ENCODE peak calls at places on chromosomes 16 and 17, in seven cellular contexts. P is fibroblast of the aortic adventitia; J is prostate gland; R is CD8-positive, alpha-beta T cell; Z is fibroblast of villous mesenchyme; X is mucosa of descending colon; G is GM23338. V is an unnamed sample.

GRCh38 chr17:48625502-48626201 is 506 bp downstream of the HOXB9 start:
- DNase-seq in P (no peak), J (peak), R (peak), Z (no peak), X (peak), G (peak), V (no peak)

GRCh38 chr16:68215302-68215701 is 20.6 kb downstream of the ESRP2 start:
- DNase-seq in P (no peak), J (no peak), R (no peak), Z (no peak), X (no peak), G (no peak), V (no peak)

GRCh38 chr17:62923515-62924150 is 42.4 kb upstream of the TANC2 start:
- DNase-seq in P (no peak), J (no peak), R (no peak), Z (no peak), X (no peak), G (no peak), V (no peak)

GRCh38 chr17:40321502-40322416 is 12.8 kb downstream of the RARA start:
- DNase-seq in P (no peak), J (no peak), R (no peak), Z (no peak), X (no peak), G (no peak), V (no peak)

GRCh38 chr17:77959926-77960521 is 1.5 kb downstream of the TNRC6C start:
- DNase-seq in P (peak), J (no peak), R (peak), Z (peak), X (peak), G (peak), V (peak)

GRCh38 chr17:50317121-50317520 is 28.8 kb upstream of the XYLT2 start:
- DNase-seq in P (no peak), J (no peak), R (no peak), Z (no peak), X (no peak), G (no peak), V (no peak)

GRCh38 chr16:88387941-88388627 is 5.3 kb downstream of the ZNF469 start:
- DNase-seq in P (no peak), J (peak), R (no peak), Z (no peak), X (peak), G (peak), V (no peak)

GRCh38 chr17:47789611-47790520 is 31.7 kb downstream of the OSBPL7 start:
- DNase-seq in P (peak), J (no peak), R (peak), Z (peak), X (peak), G (peak), V (peak)

DNA sequence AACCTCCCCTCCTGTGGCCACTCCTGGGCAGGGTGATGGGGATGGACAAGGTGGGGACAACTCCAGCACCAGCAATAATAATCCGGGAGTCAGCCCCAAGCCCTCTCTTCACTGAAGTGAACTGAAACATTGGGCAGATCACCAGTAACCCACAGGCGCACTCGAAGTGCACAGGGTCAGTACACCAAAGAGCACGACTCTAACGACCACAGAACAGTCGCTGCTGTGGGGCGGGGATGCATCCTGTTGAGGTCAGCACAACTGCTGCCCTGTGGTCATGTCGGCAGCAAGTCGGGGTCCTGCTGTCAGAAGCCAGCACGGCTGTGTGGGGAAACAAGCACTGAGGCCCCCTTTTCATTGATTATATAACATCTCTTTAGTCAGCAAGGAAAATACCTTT is 14.6 kb downstream of the DNASE1 start:
- DNase-seq in P (no peak), J (no peak), R (no peak), Z (no peak), X (no peak), G (no peak), V (no peak)
- TF ChIP-seq CTCF in P (no peak), J (no peak), R (no peak), Z (no peak), X (no peak), G (no peak), V (no peak)

GRCh38 chr16:20676268-20676828 is 21.1 kb downstream of the ACSM1 start:
- DNase-seq in P (no peak), J (peak), R (no peak), Z (no peak), X (peak), G (no peak), V (no peak)
- H3K4me3 ChIP-seq in P (no peak), J (peak), R (peak), Z (no peak), X (no peak), G (peak), V (no peak)

DNA sequence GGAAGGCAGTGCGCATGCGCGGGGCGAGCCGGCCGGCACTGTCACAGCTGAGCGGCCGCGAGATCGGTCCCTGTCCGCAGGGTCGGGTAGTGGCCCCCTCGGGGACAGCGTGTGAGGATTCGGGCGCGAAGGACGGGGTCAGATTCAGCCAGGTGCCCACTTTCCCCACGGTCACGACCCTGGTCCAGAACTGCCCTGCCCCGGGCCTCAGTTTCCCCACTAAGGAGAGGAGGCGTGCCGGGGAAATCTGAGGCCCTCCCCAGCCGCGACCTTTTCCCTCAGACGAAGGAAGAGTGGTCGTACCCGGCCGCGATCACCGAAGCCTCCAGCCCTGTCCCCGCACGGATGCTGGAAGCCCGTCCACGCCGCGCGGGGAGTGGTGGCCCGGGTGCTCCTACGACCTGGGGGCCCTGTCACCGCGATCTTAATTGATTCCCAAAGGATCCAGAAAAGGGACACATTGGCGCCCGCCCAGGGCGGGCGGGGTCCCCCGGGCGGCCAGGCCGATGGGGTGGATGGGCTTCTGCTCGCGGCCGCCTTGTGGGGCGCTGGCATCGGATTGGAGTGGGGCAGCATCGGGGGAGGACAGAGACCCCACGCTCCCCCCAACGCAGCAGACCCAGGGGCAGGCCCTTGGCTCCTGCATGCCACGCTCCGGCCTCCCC is 57.7 kb downstream of the SRL start:
- DNase-seq in P (no peak), J (no peak), R (no peak), Z (no peak), X (no peak), G (no peak), V (no peak)
- TF ChIP-seq CTCF in P (no peak), J (peak), R (no peak), Z (no peak), X (no peak), G (no peak), V (no peak)

GRCh38 chr17:28718317-28718672 is 627 bp upstream of the RAB34 start:
- DNase-seq in P (peak), J (no peak), R (no peak), Z (no peak), X (no peak), G (peak), V (no peak)
- H3K4me3 ChIP-seq in P (peak), J (peak), R (no peak), Z (peak), X (no peak), G (peak), V (peak)

DNA sequence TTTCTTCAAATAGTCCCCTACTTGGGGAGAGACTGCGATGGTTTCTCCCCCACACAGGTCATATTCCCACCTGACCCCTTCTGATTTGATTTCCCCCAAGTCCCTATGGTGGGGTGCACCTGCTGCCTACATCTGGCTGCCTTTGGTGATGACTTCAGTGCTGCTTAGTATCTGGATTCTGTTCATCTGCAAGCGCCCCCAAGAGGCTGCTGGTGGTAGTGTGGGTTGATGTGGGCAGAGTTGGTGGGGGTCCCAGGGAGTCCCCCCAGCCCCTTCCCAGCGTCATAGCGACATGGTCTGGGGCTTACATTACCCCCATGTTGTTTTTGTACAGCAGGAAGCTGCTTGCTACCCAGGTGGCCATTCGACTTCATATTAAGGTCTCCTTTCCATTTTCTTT is 99.2 kb downstream of the NTN1 start:
- DNase-seq in P (no peak), J (no peak), R (no peak), Z (no peak), X (no peak), G (peak), V (no peak)
- TF ChIP-seq CTCF in P (no peak), J (no peak), R (no peak), Z (peak), X (no peak), G (peak), V (peak)

GRCh38 chr17:79730769-79731483 is at the start of gene ENPP7:
- DNase-seq in P (no peak), J (no peak), R (no peak), Z (no peak), X (no peak), G (no peak), V (no peak)

GRCh38 chr17:79733692-79734070 is 2.9 kb downstream of the ENPP7 start:
- DNase-seq in P (no peak), J (no peak), R (no peak), Z (no peak), X (no peak), G (no peak), V (no peak)

GRCh38 chr17:79732246-79732645 is 1.5 kb downstream of the ENPP7 start:
- DNase-seq in P (no peak), J (no peak), R (no peak), Z (no peak), X (no peak), G (no peak), V (no peak)

GRCh38 chr17:79735096-79735495 is 4.4 kb downstream of the ENPP7 start:
- DNase-seq in P (no peak), J (no peak), R (peak), Z (no peak), X (no peak), G (no peak), V (no peak)

DNA sequence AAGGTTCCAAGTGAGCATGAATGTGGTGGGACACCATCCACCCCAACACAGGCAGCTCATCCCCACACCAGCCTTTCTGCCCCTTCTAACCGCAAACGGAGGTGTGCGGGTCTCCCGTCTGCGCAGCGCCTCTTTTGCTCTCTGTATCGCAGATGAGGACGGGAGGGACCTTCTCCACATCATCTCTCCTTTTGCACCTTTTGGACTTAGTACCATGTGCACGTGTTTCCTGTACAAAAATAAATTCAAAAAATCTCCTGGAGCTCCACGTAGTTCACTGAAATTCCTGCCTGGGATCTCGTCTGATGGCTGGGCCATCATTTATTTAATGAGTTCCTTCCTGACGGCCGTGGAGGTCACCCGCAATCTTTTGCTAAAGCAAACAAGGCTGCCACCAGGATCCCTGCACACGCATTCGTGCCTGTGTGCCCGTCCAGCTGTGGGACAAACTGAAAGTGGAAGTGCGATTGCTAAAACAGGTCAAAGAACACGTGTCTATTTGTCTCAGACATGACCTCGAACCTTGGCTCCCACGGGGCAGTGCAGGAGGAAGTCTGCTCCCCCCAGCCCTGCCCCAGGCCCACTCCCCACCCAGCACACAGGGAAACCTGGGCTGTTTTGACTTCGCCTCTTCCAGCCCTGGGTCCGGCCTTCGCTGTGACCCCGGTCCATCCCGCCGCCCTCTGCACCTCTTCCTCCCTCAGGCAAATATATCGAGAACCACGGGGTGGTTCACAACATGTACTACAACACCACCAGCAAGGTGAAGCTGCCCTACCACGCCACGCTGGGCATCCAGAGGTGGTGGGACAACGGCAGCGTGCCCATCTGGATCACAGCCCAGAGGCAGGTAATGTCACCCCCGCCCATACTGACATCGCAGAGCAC is 2.3 kb downstream of the ENPP7 start:
- DNase-seq in P (no peak), J (no peak), R (no peak), Z (peak), X (peak), G (no peak), V (peak)
- H3K4me3 ChIP-seq in P (no peak), J (no peak), R (no peak), Z (no peak), X (no peak), G (no peak), V (peak)

DNA sequence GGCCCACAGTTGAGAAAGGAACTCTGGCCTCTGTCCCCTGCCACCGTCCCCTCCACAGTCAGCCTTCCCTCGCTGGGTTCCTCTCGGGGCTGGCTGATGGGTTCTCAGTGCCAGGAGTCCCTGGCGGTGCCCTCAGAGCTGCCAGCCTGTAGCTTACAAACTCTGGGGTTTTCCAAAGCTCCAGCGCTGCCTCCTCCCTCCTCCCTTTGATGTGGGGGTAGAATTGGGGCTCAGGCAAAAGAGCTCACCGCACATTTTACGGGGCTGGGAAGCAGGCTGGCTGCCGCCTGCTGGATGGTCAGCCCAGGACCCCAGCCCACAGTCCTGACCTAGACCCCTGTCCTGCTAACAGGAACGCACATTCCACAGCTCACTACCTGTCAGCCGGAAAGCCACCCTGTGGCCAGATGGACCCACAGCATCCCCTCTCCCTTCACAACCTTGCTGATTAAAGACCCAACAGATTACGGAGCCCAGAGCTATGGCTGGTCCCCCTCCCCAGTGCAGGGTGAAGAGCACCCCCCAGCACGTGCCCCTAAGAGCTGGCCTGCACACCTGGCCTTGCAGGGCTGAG is 6.0 kb downstream of the VASN start:
- DNase-seq in P (no peak), J (no peak), R (peak), Z (no peak), X (no peak), G (peak), V (no peak)
- TF ChIP-seq CTCF in P (peak), J (no peak), R (no peak), Z (peak), X (no peak), G (peak), V (peak)

GRCh38 chr16:30846649-30847402 is 47.1 kb downstream of the BCL7C start:
- DNase-seq in P (no peak), J (no peak), R (no peak), Z (no peak), X (no peak), G (peak), V (no peak)

GRCh38 chr16:30842971-30843370 is 50.9 kb downstream of the BCL7C start:
- DNase-seq in P (no peak), J (no peak), R (no peak), Z (no peak), X (no peak), G (no peak), V (no peak)

GRCh38 chr16:30844346-30844670 is 49.6 kb downstream of the BCL7C start:
- DNase-seq in P (no peak), J (no peak), R (no peak), Z (no peak), X (no peak), G (no peak), V (no peak)

GRCh38 chr16:30843501-30843900 is 50.4 kb downstream of the BCL7C start:
- DNase-seq in P (no peak), J (no peak), R (no peak), Z (no peak), X (no peak), G (no peak), V (no peak)

DNA sequence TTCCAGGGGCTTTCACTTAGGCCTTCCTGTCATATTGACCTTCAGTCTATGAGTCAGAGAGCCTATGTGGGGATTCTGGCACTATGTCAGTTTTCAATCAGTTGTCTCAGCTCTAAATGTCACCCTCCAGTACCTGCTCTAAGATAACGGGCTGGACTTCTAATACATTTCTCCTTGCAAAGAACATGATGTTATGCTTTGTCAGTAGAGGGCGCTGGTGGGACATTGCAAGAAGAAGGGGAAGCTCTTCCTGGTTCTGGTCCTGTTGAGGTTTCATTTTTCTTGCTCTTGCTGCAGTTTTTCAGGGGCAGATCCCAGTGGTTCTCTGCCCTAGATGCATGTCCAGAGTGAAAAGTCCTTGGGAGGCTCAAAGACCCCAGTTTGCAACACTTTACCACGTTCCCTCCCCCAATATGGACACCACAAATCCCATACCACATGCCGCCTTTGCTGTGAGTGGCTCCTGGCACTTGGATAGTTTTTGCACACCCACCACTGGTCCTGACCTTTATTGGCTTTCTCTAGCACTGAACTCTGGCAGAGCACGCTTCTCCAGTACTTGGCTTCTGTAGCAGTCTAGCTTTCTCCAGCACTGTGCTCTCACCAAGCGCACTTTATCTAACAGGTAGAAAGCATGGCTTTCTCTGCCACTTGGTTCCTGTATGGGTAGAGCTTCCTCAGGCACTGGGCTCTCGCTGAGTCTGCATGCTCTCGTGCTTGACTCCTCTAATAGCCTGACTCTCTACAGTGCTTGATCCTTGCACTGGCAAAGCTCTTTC is 49.0 kb downstream of the BCL7C start:
- DNase-seq in P (peak), J (peak), R (peak), Z (peak), X (peak), G (peak), V (peak)
- H3K4me3 ChIP-seq in P (peak), J (no peak), R (no peak), Z (peak), X (no peak), G (no peak), V (peak)

DNA sequence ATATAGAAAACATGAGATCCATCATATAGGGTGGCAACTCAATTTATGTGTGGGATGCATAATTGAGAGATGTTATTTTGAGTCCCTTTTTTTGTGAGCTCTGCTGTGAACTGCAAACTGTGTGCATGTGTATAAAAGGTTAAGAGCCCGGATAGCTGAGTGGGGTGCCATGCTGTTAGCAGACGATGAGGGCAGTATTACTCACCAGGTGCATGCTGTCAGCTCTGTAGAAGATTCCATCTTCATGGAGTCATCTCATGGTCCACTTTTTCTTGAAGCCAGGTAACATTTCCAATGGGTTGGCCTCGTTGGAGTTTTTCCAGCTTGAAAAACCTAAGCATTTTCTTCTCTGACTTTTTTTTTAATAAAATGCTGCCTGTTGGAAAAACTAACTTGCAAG is 43.0 kb upstream of the RHBDL3 start:
- DNase-seq in P (no peak), J (no peak), R (no peak), Z (no peak), X (no peak), G (no peak), V (peak)
- TF ChIP-seq CTCF in P (no peak), J (no peak), R (no peak), Z (no peak), X (no peak), G (no peak), V (no peak)